ENCODE peak calls at places on chromosome 15, in six cellular contexts. H, R, E, I, A and Z are unnamed samples.

GRCh38 chr15:39582977-39583585 is 2.2 kb downstream of the THBS1 start:
- DNase-seq in R (no peak), H (no peak), I (no peak), E (no peak), A (no peak), Z (peak)

GRCh38 chr15:29208352-29208751 is 61.3 kb downstream of the NSMCE3 start:
- DNase-seq in I (no peak), A (peak), E (no peak), R (no peak), H (peak), Z (peak)

GRCh38 chr15:62416535-62416934 is 251.4 kb upstream of the C2CD4B start:
- DNase-seq in R (no peak), I (no peak), H (no peak), A (no peak), E (no peak), Z (no peak)

GRCh38 chr15:73894133-73894814 is 20.9 kb downstream of the TBC1D21 start:
- DNase-seq in A (no peak), E (no peak), I (no peak), H (no peak), R (no peak), Z (no peak)

GRCh38 chr15:67010898-67011619 is 54.3 kb upstream of the SMAD3 start:
- DNase-seq in H (no peak), E (no peak), R (peak), I (peak), A (no peak), Z (peak)

GRCh38 chr15:94793641-94794040 is 562.3 kb downstream of the MCTP2 start:
- DNase-seq in H (peak), A (no peak), I (peak), R (peak), E (no peak), Z (no peak)

GRCh38 chr15:55267401-55268053 is 22.1 kb downstream of the RAB27A start:
- DNase-seq in H (no peak), I (peak), A (peak), E (peak), R (peak), Z (no peak)

GRCh38 chr15:31457631-31458526 is 131.2 kb downstream of the KLF13 start:
- DNase-seq in E (no peak), R (peak), H (no peak), A (no peak), I (peak), Z (peak)

GRCh38 chr15:101407439-101407838 is 82.1 kb downstream of the PCSK6 start:
- DNase-seq in H (no peak), I (no peak), A (peak), R (no peak), E (no peak), Z (no peak)

GRCh38 chr15:71117906-71118305 is 2.6 kb downstream of the THSD4 start:
- DNase-seq in E (no peak), A (peak), H (no peak), R (no peak), I (no peak), Z (no peak)

GRCh38 chr15:60208708-60209107 is 189.1 kb downstream of the ANXA2 start:
- DNase-seq in H (peak), I (peak), R (no peak), A (no peak), E (no peak), Z (no peak)

GRCh38 chr15:100596792-100597191 is 5.2 kb downstream of the LINS1 start:
- DNase-seq in I (no peak), H (no peak), R (no peak), E (peak), A (no peak), Z (no peak)

GRCh38 chr15:60479711-60480110 is 769 bp upstream of the ICE2 start:
- DNase-seq in R (no peak), A (peak), I (no peak), E (no peak), H (no peak), Z (no peak)

GRCh38 chr15:77034620-77035467 is 36.1 kb downstream of the TSPAN3 start:
- DNase-seq in H (no peak), I (no peak), R (no peak), A (peak), E (peak), Z (peak)

GRCh38 chr15:58864602-58865419 is 68.7 kb downstream of the SLTM start:
- DNase-seq in R (no peak), H (peak), A (peak), I (peak), E (peak), Z (no peak)

GRCh38 chr15:62828364-62828763 is 214.2 kb upstream of the TPM1 start:
- DNase-seq in A (no peak), R (no peak), I (no peak), H (no peak), E (no peak), Z (no peak)

GRCh38 chr15:85607141-85607806 is 187.5 kb downstream of the KLHL25 start:
- DNase-seq in R (peak), A (peak), I (no peak), H (no peak), E (no peak), Z (peak)

GRCh38 chr15:85934691-85935090 is 140.0 kb upstream of the KLHL25 start:
- DNase-seq in R (no peak), H (no peak), A (no peak), I (no peak), E (no peak), Z (no peak)

GRCh38 chr15:67556964-67557570 is 14.6 kb downstream of the MAP2K5 start:
- DNase-seq in I (no peak), A (no peak), H (no peak), E (no peak), R (no peak), Z (no peak)

GRCh38 chr15:26667222-26667988 is 105.5 kb downstream of the GABRB3 start:
- DNase-seq in H (no peak), E (no peak), R (no peak), I (no peak), A (no peak), Z (no peak)

GRCh38 chr15:84992157-84992940 is 10.7 kb downstream of the PDE8A start:
- DNase-seq in A (peak), E (no peak), H (no peak), R (peak), I (peak), Z (peak)

GRCh38 chr15:36755341-36755740 is 175.9 kb downstream of the CDIN1 start:
- DNase-seq in I (no peak), A (no peak), H (no peak), E (no peak), R (no peak), Z (no peak)
- H3K4me3 ChIP-seq in I (no peak), A (no peak), H (no peak), E (no peak), R (no peak), Z (no peak)

DNA sequence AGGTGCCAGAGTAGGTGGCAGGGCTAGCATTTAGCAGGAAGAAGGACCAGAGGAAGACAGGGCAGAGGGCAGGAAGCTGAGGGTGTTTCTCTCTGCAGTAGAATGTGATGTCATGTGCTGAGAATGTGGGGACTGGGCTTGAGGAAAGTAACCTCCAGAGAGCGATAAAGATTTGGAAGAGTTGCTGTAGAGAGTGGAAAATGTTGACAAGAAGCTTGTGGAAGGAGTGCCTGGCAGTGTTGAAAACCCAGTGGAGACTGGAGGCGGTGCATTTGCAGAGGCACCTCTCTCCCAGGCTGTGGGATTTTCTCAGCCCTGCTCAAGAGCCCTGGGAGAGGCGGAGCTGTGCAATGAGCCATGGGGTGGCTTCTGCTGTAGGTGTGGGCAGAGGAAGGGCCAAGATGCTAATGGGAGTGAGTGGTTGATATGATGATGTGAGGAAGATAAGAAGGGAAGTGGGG is 54.8 kb downstream of the MESD start:
- DNase-seq in A (no peak), I (peak), H (peak), E (no peak), R (peak), Z (peak)
- TF ChIP-seq CTCF in A (no peak), I (no peak), H (no peak), E (peak), R (peak), Z (no peak)

DNA sequence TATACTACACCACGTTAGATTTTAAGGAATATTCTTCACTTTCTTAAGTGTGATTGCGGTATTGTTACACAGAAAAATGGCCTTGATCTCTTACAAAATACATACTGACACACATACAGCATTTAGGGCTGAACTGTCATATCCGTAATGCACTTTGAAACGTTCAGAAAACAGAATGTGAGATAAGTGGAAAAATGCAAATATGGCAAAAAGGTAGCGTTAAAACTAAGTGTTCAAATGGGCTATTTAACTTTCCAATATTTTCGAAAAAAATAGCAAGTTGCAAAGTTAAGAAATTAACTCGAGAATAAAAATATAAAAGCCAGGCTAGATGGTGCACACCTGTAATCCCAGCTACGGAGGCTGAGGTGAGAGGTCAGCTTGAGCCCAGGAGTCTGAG is 1.7 kb downstream of the ZNF280D start:
- DNase-seq in E (no peak), A (no peak), I (no peak), H (no peak), R (no peak), Z (no peak)
- H3K4me3 ChIP-seq in E (peak), A (no peak), I (peak), H (no peak), R (no peak), Z (peak)

DNA sequence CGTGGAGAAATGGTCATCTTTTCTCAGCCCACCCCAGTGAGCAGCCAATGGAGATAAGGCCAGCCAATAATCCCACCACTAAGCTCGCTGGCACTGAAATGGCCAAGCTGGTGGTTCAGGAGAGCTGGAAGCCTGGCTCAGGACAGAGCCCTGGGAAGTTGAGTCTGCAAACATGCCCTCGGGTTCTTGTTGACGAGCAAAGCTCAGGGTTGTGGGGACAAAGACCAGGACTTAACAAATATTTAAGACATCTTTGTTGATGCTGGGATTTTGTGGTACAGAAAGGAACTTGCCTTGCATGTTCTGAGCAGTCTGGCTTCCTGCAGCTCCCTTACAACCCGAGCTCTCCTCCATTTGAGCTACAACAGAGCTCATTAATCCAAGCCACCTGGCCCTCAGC is 4.4 kb downstream of the FAH start:
- DNase-seq in A (no peak), I (no peak), R (no peak), E (no peak), H (no peak), Z (no peak)
- TF ChIP-seq CTCF in A (no peak), I (no peak), R (no peak), E (no peak), H (no peak), Z (no peak)

GRCh38 chr15:99180287-99180962 is 69.0 kb downstream of the TTC23 start:
- DNase-seq in H (no peak), I (no peak), R (no peak), E (no peak), A (no peak), Z (no peak)

GRCh38 chr15:99174567-99174966 is 69.7 kb downstream of the SYNM start:
- DNase-seq in E (no peak), I (no peak), A (no peak), R (no peak), H (peak), Z (no peak)

GRCh38 chr15:99176757-99177156 is 71.9 kb downstream of the SYNM start:
- DNase-seq in H (no peak), R (no peak), E (no peak), A (no peak), I (no peak), Z (peak)

GRCh38 chr15:99174989-99175388 is 70.1 kb downstream of the SYNM start:
- DNase-seq in E (no peak), R (no peak), I (no peak), A (no peak), H (peak), Z (no peak)

GRCh38 chr15:99177679-99178078 is 71.7 kb downstream of the TTC23 start:
- DNase-seq in H (no peak), E (no peak), R (no peak), I (no peak), A (no peak), Z (no peak)
- H3K4me3 ChIP-seq in H (no peak), E (no peak), R (no peak), I (no peak), A (no peak), Z (no peak)

DNA sequence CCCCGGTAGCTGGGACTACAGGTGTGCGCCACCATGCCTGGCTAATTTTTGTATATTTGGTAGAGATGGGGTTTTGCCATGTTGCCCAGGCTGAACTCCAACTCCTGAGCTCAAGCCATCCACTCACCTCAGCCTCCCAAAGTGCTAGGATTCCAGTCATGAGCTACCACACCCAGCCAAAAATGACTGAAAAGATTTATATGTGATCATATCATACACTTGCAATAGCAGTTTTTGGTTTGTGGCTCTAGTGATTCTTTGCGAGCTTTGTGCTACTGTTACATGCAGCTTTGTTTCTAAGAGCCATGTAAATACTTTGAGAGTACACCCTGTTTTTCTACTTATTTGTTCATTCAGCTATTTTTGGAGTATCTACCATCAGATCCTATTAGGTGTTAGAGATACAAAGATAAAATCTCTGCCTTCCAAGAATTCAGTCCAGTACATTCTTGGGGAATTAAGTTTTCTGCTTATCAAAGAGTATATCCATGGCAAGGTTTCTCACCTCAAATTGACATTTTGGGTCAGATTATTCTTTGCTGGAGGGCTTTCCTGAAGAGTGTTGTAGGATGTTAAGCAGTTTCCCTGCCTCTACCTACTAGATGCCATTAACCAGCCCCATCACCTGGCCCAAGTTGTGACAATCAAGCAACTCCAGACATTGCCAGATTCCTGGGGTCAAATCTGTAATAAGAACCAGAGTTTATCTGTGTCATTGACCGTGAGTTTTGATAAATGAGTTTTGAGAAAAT is 15.0 kb downstream of the SNAP23 start:
- DNase-seq in I (no peak), E (no peak), H (no peak), A (no peak), R (no peak), Z (no peak)
- TF ChIP-seq CTCF in I (no peak), E (no peak), H (no peak), A (no peak), R (no peak), Z (no peak)